ENCODE peak calls at places on chromosomes 6 and 20, in eight cellular contexts. One of them, this sample, is unnamed.

GRCh38 chr20:14883324-14883723 is 545.9 kb upstream of the FLRT3 start:
- DNase-seq in CD8-positive, alpha-beta T cell: no peak
- DNase-seq in esophagus squamous epithelium: no peak
- DNase-seq in breast epithelium: no peak
- DNase-seq in heart right ventricle: no peak
- DNase-seq in colonic mucosa: no peak
- DNase-seq in mammary epithelial cell: peak; percentile 53
- DNase-seq in K562: no peak
- DNase-seq in this sample: no peak

GRCh38 chr6:42224222-42225042 is 6.8 kb upstream of the MRPS10 start:
- DNase-seq in CD8-positive, alpha-beta T cell: no peak
- DNase-seq in breast epithelium: no peak
- DNase-seq in mammary epithelial cell: peak; percentile 94
- DNase-seq in esophagus squamous epithelium: no peak
- DNase-seq in colonic mucosa: no peak
- DNase-seq in heart right ventricle: no peak
- DNase-seq in K562: no peak
- DNase-seq in this sample: peak; percentile 79

GRCh38 chr6:160088069-160088773 is 33.4 kb upstream of the SLC22A1 start:
- DNase-seq in colonic mucosa: peak; percentile 79
- DNase-seq in K562: peak; percentile 52
- DNase-seq in CD8-positive, alpha-beta T cell: no peak
- DNase-seq in mammary epithelial cell: peak; percentile 43
- DNase-seq in breast epithelium: peak; percentile 21
- DNase-seq in esophagus squamous epithelium: no peak
- DNase-seq in heart right ventricle: peak; percentile 40
- DNase-seq in this sample: peak; percentile 80

GRCh38 chr20:16350465-16350864 is 222.8 kb downstream of the KIF16B start:
- DNase-seq in colonic mucosa: no peak
- DNase-seq in breast epithelium: no peak
- DNase-seq in mammary epithelial cell: peak; percentile 24
- DNase-seq in heart right ventricle: no peak
- DNase-seq in esophagus squamous epithelium: no peak
- DNase-seq in K562: no peak
- DNase-seq in CD8-positive, alpha-beta T cell: no peak
- DNase-seq in this sample: peak; percentile 55

GRCh38 chr20:3866464-3866863 is 19.8 kb downstream of the MAVS start:
- DNase-seq in breast epithelium: peak; percentile 88
- DNase-seq in heart right ventricle: no peak
- DNase-seq in K562: no peak
- DNase-seq in CD8-positive, alpha-beta T cell: no peak
- DNase-seq in mammary epithelial cell: peak; percentile 25
- DNase-seq in colonic mucosa: no peak
- DNase-seq in esophagus squamous epithelium: no peak
- DNase-seq in this sample: no peak

GRCh38 chr6:125867483-125867935 is 76.7 kb downstream of the NCOA7 start:
- DNase-seq in CD8-positive, alpha-beta T cell: no peak
- DNase-seq in esophagus squamous epithelium: no peak
- DNase-seq in colonic mucosa: no peak
- DNase-seq in breast epithelium: peak; percentile 89
- DNase-seq in heart right ventricle: no peak
- DNase-seq in mammary epithelial cell: peak; percentile 99
- DNase-seq in K562: no peak
- DNase-seq in this sample: peak; percentile 91

GRCh38 chr6:111740506-111740905 is 132.7 kb downstream of the FYN start:
- DNase-seq in breast epithelium: no peak
- DNase-seq in heart right ventricle: no peak
- DNase-seq in colonic mucosa: no peak
- DNase-seq in mammary epithelial cell: no peak
- DNase-seq in CD8-positive, alpha-beta T cell: no peak
- DNase-seq in esophagus squamous epithelium: no peak
- DNase-seq in K562: no peak
- DNase-seq in this sample: no peak

GRCh38 chr20:53774487-53775203 is 181.0 kb upstream of the ZNF217 start:
- DNase-seq in K562: no peak
- DNase-seq in heart right ventricle: no peak
- DNase-seq in CD8-positive, alpha-beta T cell: no peak
- DNase-seq in esophagus squamous epithelium: no peak
- DNase-seq in mammary epithelial cell: peak; percentile 92
- DNase-seq in breast epithelium: no peak
- DNase-seq in colonic mucosa: no peak
- DNase-seq in this sample: peak; percentile 98

GRCh38 chr20:11140359-11140758 is 466.6 kb upstream of the JAG1 start:
- DNase-seq in CD8-positive, alpha-beta T cell: no peak
- DNase-seq in mammary epithelial cell: peak; percentile 98
- DNase-seq in breast epithelium: no peak
- DNase-seq in K562: no peak
- DNase-seq in esophagus squamous epithelium: no peak
- DNase-seq in colonic mucosa: no peak
- DNase-seq in heart right ventricle: no peak
- DNase-seq in this sample: peak; percentile 63

GRCh38 chr20:25360631-25361286 is 29.9 kb downstream of the ABHD12 start:
- DNase-seq in esophagus squamous epithelium: no peak
- DNase-seq in colonic mucosa: no peak
- DNase-seq in heart right ventricle: no peak
- DNase-seq in K562: no peak
- DNase-seq in mammary epithelial cell: no peak
- DNase-seq in breast epithelium: no peak
- DNase-seq in CD8-positive, alpha-beta T cell: no peak
- DNase-seq in this sample: peak; percentile 19

GRCh38 chr20:35021831-35022230 is 66.2 kb downstream of the MYH7B start:
- DNase-seq in heart right ventricle: no peak
- DNase-seq in K562: no peak
- DNase-seq in mammary epithelial cell: no peak
- DNase-seq in CD8-positive, alpha-beta T cell: no peak
- DNase-seq in colonic mucosa: no peak
- DNase-seq in esophagus squamous epithelium: no peak
- DNase-seq in breast epithelium: no peak
- DNase-seq in this sample: no peak

GRCh38 chr20:35018578-35019371 is 63.1 kb downstream of the MYH7B start:
- DNase-seq in breast epithelium: no peak
- DNase-seq in CD8-positive, alpha-beta T cell: no peak
- DNase-seq in colonic mucosa: no peak
- DNase-seq in K562: no peak
- DNase-seq in mammary epithelial cell: no peak
- DNase-seq in esophagus squamous epithelium: no peak
- DNase-seq in heart right ventricle: no peak
- DNase-seq in this sample: no peak

GRCh38 chr20:35017099-35017835 is 61.6 kb downstream of the MYH7B start:
- DNase-seq in mammary epithelial cell: no peak
- DNase-seq in CD8-positive, alpha-beta T cell: no peak
- DNase-seq in breast epithelium: no peak
- DNase-seq in heart right ventricle: no peak
- DNase-seq in colonic mucosa: no peak
- DNase-seq in K562: no peak
- DNase-seq in esophagus squamous epithelium: no peak
- DNase-seq in this sample: no peak

GRCh38 chr20:35021063-35021462 is 65.4 kb downstream of the MYH7B start:
- DNase-seq in colonic mucosa: no peak
- DNase-seq in heart right ventricle: no peak
- DNase-seq in esophagus squamous epithelium: no peak
- DNase-seq in mammary epithelial cell: no peak
- DNase-seq in K562: no peak
- DNase-seq in CD8-positive, alpha-beta T cell: no peak
- DNase-seq in breast epithelium: no peak
- DNase-seq in this sample: no peak

GRCh38 chr20:35020108-35021031 is 64.7 kb downstream of the MYH7B start:
- DNase-seq in colonic mucosa: no peak
- DNase-seq in heart right ventricle: no peak
- DNase-seq in breast epithelium: no peak
- DNase-seq in esophagus squamous epithelium: no peak
- DNase-seq in K562: no peak
- DNase-seq in mammary epithelial cell: no peak
- DNase-seq in CD8-positive, alpha-beta T cell: no peak
- DNase-seq in this sample: no peak
- H3K27ac ChIP-seq in colonic mucosa: no peak overlapping the region
- H3K27ac ChIP-seq in heart right ventricle: peak overlapping the region; percentile 46
- H3K27ac ChIP-seq in breast epithelium: no peak overlapping the region
- H3K27ac ChIP-seq in esophagus squamous epithelium: no peak overlapping the region
- H3K27ac ChIP-seq in K562: no peak overlapping the region
- H3K27ac ChIP-seq in mammary epithelial cell: no peak overlapping the region
- H3K27ac ChIP-seq in CD8-positive, alpha-beta T cell: no peak overlapping the region
- H3K27ac ChIP-seq in this sample: peak overlapping the region; percentile 30

GRCh38 chr20:52062452-52063209 is 128.9 kb downstream of the ZFP64 start:
- DNase-seq in colonic mucosa: no peak
- DNase-seq in mammary epithelial cell: no peak
- DNase-seq in CD8-positive, alpha-beta T cell: no peak
- DNase-seq in breast epithelium: no peak
- DNase-seq in K562: no peak
- DNase-seq in esophagus squamous epithelium: no peak
- DNase-seq in heart right ventricle: no peak
- DNase-seq in this sample: no peak

GRCh38 chr20:52064936-52065335 is 126.6 kb downstream of the ZFP64 start:
- DNase-seq in heart right ventricle: no peak
- DNase-seq in colonic mucosa: no peak
- DNase-seq in K562: no peak
- DNase-seq in esophagus squamous epithelium: no peak
- DNase-seq in CD8-positive, alpha-beta T cell: no peak
- DNase-seq in breast epithelium: no peak
- DNase-seq in mammary epithelial cell: no peak
- DNase-seq in this sample: no peak

GRCh38 chr20:52056203-52057062 is 135.1 kb downstream of the ZFP64 start:
- DNase-seq in esophagus squamous epithelium: no peak
- DNase-seq in colonic mucosa: no peak
- DNase-seq in mammary epithelial cell: peak; percentile 79
- DNase-seq in breast epithelium: no peak
- DNase-seq in heart right ventricle: no peak
- DNase-seq in K562: no peak
- DNase-seq in CD8-positive, alpha-beta T cell: no peak
- DNase-seq in this sample: peak; percentile 94

DNA sequence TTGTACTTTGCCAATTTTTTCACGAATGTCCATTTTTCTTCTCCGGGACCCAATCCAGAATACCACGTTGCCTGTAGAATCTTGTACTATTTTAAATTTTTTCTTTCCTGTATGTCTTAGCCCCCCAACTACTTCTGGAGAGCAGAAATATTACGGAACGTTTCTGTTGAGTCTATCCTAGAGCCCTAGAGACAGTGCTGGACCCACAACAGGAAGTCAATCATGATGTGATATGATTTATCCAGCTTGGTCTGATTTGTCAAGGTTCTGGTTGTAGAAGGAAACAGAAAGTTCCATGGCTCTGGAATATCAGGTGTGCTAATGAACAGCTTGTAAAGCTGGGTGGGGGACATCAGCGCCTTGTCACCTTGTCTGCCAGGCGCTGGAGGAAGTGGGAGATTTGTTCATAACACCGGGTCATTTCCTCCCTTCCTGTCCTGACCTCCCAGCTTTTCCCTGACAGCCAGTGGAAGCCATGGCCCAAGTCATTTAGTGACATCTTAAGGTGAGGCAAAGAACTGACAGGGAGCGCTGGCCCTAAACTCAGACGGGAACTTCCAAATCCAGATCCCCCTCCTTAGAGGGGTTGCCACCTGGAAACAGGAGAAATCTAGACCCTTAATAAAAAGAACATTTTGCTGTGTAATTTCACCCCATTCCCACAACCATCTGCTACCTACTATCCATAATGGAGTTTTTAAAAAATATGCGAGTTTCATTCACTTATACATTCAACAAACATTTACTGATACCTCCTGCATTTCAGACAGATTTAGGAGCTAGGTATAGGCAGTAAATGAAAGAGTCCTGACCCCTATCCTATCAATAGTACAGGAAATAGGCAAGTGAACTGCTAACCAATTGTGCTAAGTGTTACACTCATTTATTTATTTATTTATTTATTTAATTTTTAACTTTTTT is 130.5 kb downstream of the ZFP64 start:
- DNase-seq in heart right ventricle: no peak
- DNase-seq in K562: no peak
- DNase-seq in esophagus squamous epithelium: no peak
- DNase-seq in colonic mucosa: peak; percentile 20
- DNase-seq in breast epithelium: no peak
- DNase-seq in mammary epithelial cell: no peak
- DNase-seq in CD8-positive, alpha-beta T cell: no peak
- DNase-seq in this sample: peak; percentile 33
- TF ChIP-seq CTCF in heart right ventricle: peak; percentile 47
- TF ChIP-seq CTCF in K562: peak; percentile 3
- TF ChIP-seq CTCF in esophagus squamous epithelium: no peak
- TF ChIP-seq CTCF in colonic mucosa: peak; percentile 39
- TF ChIP-seq CTCF in breast epithelium: no peak
- TF ChIP-seq CTCF in mammary epithelial cell: no peak
- TF ChIP-seq CTCF in CD8-positive, alpha-beta T cell: no peak
- TF ChIP-seq CTCF in this sample: peak; percentile 57

GRCh38 chr20:50786703-50787102 is 8.2 kb upstream of the BCAS4 start:
- DNase-seq in CD8-positive, alpha-beta T cell: no peak
- DNase-seq in colonic mucosa: no peak
- DNase-seq in K562: no peak
- DNase-seq in heart right ventricle: no peak
- DNase-seq in mammary epithelial cell: no peak
- DNase-seq in breast epithelium: no peak
- DNase-seq in esophagus squamous epithelium: no peak
- DNase-seq in this sample: no peak

GRCh38 chr20:50788868-50789125 is 6.1 kb upstream of the BCAS4 start:
- DNase-seq in CD8-positive, alpha-beta T cell: no peak
- DNase-seq in mammary epithelial cell: no peak
- DNase-seq in breast epithelium: no peak
- DNase-seq in esophagus squamous epithelium: no peak
- DNase-seq in colonic mucosa: no peak
- DNase-seq in K562: no peak
- DNase-seq in heart right ventricle: no peak
- DNase-seq in this sample: no peak

GRCh38 chr20:50788045-50788867 is 6.6 kb upstream of the BCAS4 start:
- DNase-seq in CD8-positive, alpha-beta T cell: no peak
- DNase-seq in mammary epithelial cell: peak; percentile 62
- DNase-seq in esophagus squamous epithelium: no peak
- DNase-seq in K562: peak; percentile 68
- DNase-seq in heart right ventricle: no peak
- DNase-seq in colonic mucosa: no peak
- DNase-seq in breast epithelium: no peak
- DNase-seq in this sample: peak; percentile 73

GRCh38 chr20:50784464-50784863 is 10.4 kb upstream of the BCAS4 start:
- DNase-seq in breast epithelium: no peak
- DNase-seq in mammary epithelial cell: no peak
- DNase-seq in colonic mucosa: no peak
- DNase-seq in heart right ventricle: no peak
- DNase-seq in esophagus squamous epithelium: no peak
- DNase-seq in K562: no peak
- DNase-seq in CD8-positive, alpha-beta T cell: no peak
- DNase-seq in this sample: no peak

GRCh38 chr20:50787181-50787580 is 7.7 kb upstream of the BCAS4 start:
- DNase-seq in heart right ventricle: no peak
- DNase-seq in K562: no peak
- DNase-seq in mammary epithelial cell: no peak
- DNase-seq in colonic mucosa: no peak
- DNase-seq in esophagus squamous epithelium: no peak
- DNase-seq in breast epithelium: no peak
- DNase-seq in CD8-positive, alpha-beta T cell: no peak
- DNase-seq in this sample: no peak
- H3K27ac ChIP-seq in heart right ventricle: no peak overlapping the region
- H3K27ac ChIP-seq in K562: no peak overlapping the region
- H3K27ac ChIP-seq in mammary epithelial cell: no peak overlapping the region
- H3K27ac ChIP-seq in colonic mucosa: no peak overlapping the region
- H3K27ac ChIP-seq in esophagus squamous epithelium: no peak overlapping the region
- H3K27ac ChIP-seq in breast epithelium: no peak overlapping the region
- H3K27ac ChIP-seq in CD8-positive, alpha-beta T cell: no peak overlapping the region
- H3K27ac ChIP-seq in this sample: no peak overlapping the region

DNA sequence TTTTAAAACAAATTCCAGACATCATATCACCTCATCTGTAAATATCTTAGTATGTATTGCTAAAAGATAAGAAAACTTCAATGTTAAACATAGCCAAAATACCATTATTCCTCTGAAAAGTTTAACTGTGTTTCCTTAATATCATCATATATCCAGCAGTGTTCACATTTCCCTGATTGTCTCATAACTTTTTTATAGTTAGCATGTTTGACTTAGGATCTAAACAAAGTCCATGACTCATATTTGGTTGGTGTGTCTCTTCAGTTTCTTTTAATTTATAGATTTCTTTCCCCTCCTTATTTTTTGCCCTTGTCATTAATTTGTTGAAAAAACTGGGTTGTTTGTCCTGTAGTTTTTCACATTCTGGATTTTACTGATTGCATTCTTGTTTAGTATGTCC is 163.0 kb downstream of the RPS12 start:
- DNase-seq in mammary epithelial cell: no peak
- DNase-seq in K562: no peak
- DNase-seq in esophagus squamous epithelium: no peak
- DNase-seq in CD8-positive, alpha-beta T cell: no peak
- DNase-seq in breast epithelium: no peak
- DNase-seq in colonic mucosa: no peak
- DNase-seq in heart right ventricle: no peak
- DNase-seq in this sample: no peak
- TF ChIP-seq CTCF in mammary epithelial cell: no peak
- TF ChIP-seq CTCF in K562: no peak
- TF ChIP-seq CTCF in esophagus squamous epithelium: no peak
- TF ChIP-seq CTCF in CD8-positive, alpha-beta T cell: no peak
- TF ChIP-seq CTCF in breast epithelium: no peak
- TF ChIP-seq CTCF in colonic mucosa: no peak
- TF ChIP-seq CTCF in heart right ventricle: no peak
- TF ChIP-seq CTCF in this sample: no peak

This sample was measured in RWPE1.